ENCODE peak calls at places on chromosomes 7 and 10, in eight cellular contexts. H is colonic mucosa, U is heart right ventricle, W is endodermal cell, T is fibroblast of mammary gland, Q is mucosa of descending colon, E is fibroblast of pulmonary artery, V is kidney epithelial cell. K is an unnamed sample.

GRCh38 chr10:4103586-4103985 is 318.6 kb upstream of the KLF6 start:
- DNase-seq in Q (no peak), H (no peak), W (no peak), T (peak; percentile 4), V (no peak), E (no peak), U (no peak), K (no peak)

GRCh38 chr7:27345164-27345887 is 102.7 kb downstream of the EVX1 start:
- DNase-seq in W (no peak), H (no peak), T (no peak), Q (no peak), U (no peak), V (no peak), E (no peak), K (no peak)

GRCh38 chr7:148994576-148994975 is 33.7 kb downstream of the PDIA4 start:
- DNase-seq in U (no peak), H (no peak), Q (no peak), E (no peak), T (no peak), W (no peak), V (no peak), K (no peak)

GRCh38 chr10:13913890-13914289 is 327.1 kb downstream of the PRPF18 start:
- DNase-seq in W (no peak), E (no peak), T (no peak), H (no peak), Q (no peak), V (no peak), U (no peak), K (no peak)

GRCh38 chr7:45973725-45974532 is 52.9 kb upstream of the IGFBP3 start:
- DNase-seq in T (no peak), W (peak; percentile 35), H (peak; percentile 9), Q (no peak), U (no peak), V (no peak), E (peak; percentile 64), K (no peak)

GRCh38 chr7:158124671-158125079 is 462.9 kb downstream of the PTPRN2 start:
- DNase-seq in U (no peak), V (no peak), Q (no peak), E (no peak), H (no peak), W (peak; percentile 17), T (no peak), K (no peak)

GRCh38 chr7:155229548-155230168 is 68.0 kb upstream of the INSIG1 start:
- DNase-seq in U (no peak), H (no peak), Q (no peak), T (no peak), E (no peak), V (no peak), W (no peak), K (no peak)

GRCh38 chr7:467393-467828 is 52.2 kb downstream of the PDGFA start:
- DNase-seq in Q (no peak), W (no peak), T (no peak), E (no peak), V (no peak), U (no peak), H (no peak), K (no peak)

GRCh38 chr10:51501396-51501795 is 198.0 kb downstream of the CSTF2T start:
- DNase-seq in H (no peak), Q (no peak), U (no peak), V (no peak), E (no peak), T (no peak), W (no peak), K (no peak)

DNA sequence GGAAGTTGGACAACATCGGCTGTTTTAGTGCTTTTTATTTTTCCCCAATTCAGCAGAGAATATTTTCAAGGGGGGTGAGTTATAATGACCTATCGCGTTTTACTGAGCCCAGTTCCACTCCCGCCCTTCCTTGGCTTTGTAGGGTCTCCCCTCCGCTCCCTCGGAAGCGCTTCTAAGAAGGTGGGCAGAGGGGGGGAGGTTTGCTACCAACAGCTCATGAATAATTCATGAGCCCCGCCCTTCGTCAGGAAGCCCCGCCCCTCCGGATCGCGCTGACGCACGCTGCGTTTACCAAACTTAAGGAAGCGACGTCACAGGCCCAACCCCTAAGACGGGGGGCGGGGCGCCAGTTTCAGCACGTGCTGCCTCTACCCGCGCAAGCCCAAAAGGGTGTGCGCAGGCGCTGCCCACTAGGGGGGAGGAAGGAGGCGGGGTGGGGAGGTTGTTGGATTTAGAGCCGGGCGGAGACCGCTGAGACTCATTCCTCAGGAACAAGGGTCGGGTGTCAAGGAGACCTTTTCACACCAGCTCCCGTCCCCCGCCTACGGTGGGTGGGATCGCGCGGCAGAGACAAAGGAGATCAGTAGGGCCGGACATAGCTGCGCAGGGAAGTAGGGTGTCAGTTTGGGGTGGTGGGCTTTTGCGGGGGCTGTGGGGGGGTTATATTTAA is 529 bp upstream of the MEPCE start:
- DNase-seq in H (peak; percentile 100), E (peak; percentile 100), T (peak; percentile 99), Q (peak; percentile 100), U (peak; percentile 100), V (peak; percentile 97), W (peak; percentile 100), K (peak; percentile 100)
- TF ChIP-seq CTCF in H (no peak), E (no peak), T (no peak), Q (no peak), U (peak; percentile 2), V (no peak), W (peak; percentile 33), K (no peak)

DNA sequence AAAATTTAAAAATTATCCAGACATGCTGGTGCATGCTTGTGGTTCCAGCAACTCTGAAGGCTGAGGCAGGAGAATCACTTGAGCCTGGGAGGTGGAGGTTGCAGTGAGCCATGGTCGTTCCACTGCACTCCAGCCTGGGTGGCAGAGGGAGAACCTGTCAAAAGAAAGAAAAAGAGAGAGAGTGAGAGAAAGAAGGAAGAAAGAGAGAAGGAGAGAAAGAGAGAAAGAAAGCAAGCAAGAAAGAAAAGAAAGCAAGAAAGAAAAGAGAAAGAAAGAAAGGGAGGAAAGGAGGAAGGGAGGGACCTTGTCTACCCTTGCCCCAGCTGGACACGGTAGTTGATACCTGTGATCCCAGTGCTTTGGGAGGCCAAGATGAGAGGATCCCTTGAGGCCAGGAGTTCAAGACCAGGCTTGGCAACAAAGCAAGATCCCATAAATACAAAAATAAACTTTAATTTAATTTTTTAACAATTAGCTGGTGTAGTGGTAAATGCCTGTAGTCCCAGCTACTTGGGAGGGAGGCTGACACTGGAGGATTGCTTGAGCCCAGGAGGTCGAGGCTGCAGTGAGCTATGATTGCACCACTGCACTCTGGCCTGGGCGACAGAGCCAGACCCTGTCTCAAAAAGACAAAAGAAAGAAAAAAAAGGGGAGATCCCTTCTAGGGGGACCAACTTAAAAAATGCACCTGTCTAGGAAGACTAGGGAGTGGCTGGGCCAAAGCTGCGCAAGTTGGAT is 9.2 kb downstream of the NYAP1 start:
- DNase-seq in H (no peak), U (no peak), W (no peak), Q (no peak), E (no peak), V (no peak), T (no peak), K (no peak)
- H3K4me3 ChIP-seq in H (peak overlapping the region; percentile 35), U (peak overlapping the region; percentile 21), W (no peak overlapping the region), Q (no peak overlapping the region), E (no peak overlapping the region), V (peak overlapping the region; percentile 13), T (no peak overlapping the region), K (no peak overlapping the region)

GRCh38 chr10:1779796-1780195 is 42.5 kb upstream of the ADARB2 start:
- DNase-seq in U (no peak), T (no peak), V (no peak), W (no peak), Q (no peak), E (no peak), H (no peak), K (no peak)

GRCh38 chr10:1774796-1775195 is 37.5 kb upstream of the ADARB2 start:
- DNase-seq in T (no peak), Q (no peak), V (no peak), E (no peak), H (no peak), W (peak; percentile 73), U (no peak), K (no peak)

GRCh38 chr10:1776127-1776662 is 38.9 kb upstream of the ADARB2 start:
- DNase-seq in T (no peak), W (no peak), U (no peak), H (no peak), Q (no peak), E (no peak), V (no peak), K (no peak)

GRCh38 chr10:1782841-1783240 is 45.5 kb upstream of the ADARB2 start:
- DNase-seq in H (no peak), V (no peak), U (no peak), T (no peak), Q (no peak), E (no peak), W (no peak), K (no peak)

DNA sequence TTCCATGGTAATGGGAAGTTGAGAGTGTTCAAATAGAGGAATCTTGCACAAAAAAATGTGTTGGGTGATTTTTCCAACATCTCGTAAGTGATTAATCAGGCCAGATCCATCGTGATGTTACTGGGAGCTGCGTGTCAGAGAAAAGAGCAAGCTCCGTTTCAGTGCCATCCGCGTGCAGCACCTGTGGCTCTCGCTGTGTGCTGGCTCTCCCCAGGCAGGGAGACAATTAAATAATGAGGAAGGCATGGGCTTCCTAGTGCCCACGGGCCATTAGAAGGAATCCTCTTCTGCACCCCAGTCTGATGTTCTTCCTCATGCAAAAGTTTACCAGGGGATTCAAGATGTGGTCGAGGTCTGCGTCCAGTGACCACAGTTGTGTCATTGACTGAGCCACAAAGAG is 41.2 kb upstream of the ADARB2 start:
- DNase-seq in W (no peak), T (no peak), Q (no peak), V (no peak), H (no peak), U (no peak), E (no peak), K (no peak)
- TF ChIP-seq CTCF in W (no peak), T (no peak), Q (no peak), V (no peak), H (no peak), U (no peak), E (no peak), K (no peak)

GRCh38 chr7:142036384-142036783 is 40.7 kb downstream of the MGAM start:
- DNase-seq in T (no peak), E (no peak), Q (no peak), V (no peak), W (no peak), H (no peak), U (no peak), K (no peak)

GRCh38 chr7:142030294-142030693 is 34.6 kb downstream of the MGAM start:
- DNase-seq in T (peak; percentile 48), W (no peak), V (no peak), Q (no peak), E (peak; percentile 3), U (no peak), H (no peak), K (no peak)

GRCh38 chr7:142025896-142026295 is 30.2 kb downstream of the MGAM start:
- DNase-seq in T (peak; percentile 47), H (no peak), W (no peak), U (no peak), E (no peak), Q (no peak), V (no peak), K (no peak)

GRCh38 chr7:142033154-142033553 is 37.5 kb downstream of the MGAM start:
- DNase-seq in E (no peak), T (no peak), U (no peak), H (peak; percentile 24), V (no peak), W (no peak), Q (no peak), K (no peak)

DNA sequence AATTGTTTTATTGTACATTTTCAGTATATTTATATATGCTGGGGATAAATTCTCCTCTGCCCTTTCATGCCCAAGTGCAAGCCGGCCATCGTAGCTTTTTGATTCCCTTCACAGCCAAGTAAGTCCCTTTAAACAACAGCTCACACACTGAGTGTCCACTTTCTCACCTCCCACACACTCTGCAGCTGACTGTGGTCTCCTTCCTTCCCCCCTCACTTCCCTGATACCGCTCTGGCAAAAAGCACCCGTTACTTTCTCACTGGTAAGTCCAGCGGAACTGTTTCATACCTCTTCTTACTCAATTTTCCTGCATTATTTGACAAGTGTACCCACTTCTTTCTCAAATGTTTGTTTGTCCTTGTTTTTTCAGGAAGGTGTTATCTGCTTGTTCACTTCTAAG is 35.2 kb downstream of the MGAM start:
- DNase-seq in E (no peak), W (no peak), V (no peak), U (no peak), H (no peak), Q (no peak), T (no peak), K (no peak)
- H3K4me3 ChIP-seq in E (no peak overlapping the region), W (no peak overlapping the region), V (no peak overlapping the region), U (no peak overlapping the region), H (no peak overlapping the region), Q (no peak overlapping the region), T (no peak overlapping the region), K (no peak overlapping the region)

K was measured in foreskin fibroblast.